ENCODE peak calls at places on chromosomes 2 and 18, in six cellular contexts. G, U, Q, H, V and C are unnamed samples.

GRCh38 chr2:121617042-121617599 is 32.1 kb downstream of the CLASP1 start:
- DNase-seq in G (peak), U (no peak), Q (no peak), H (peak), V (no peak), C (no peak)

GRCh38 chr2:109379507-109379906 is 234.3 kb downstream of the SEPTIN10 start:
- DNase-seq in G (no peak), U (no peak), Q (no peak), H (no peak), V (no peak), C (no peak)

GRCh38 chr18:69951182-69951581 is 3.5 kb upstream of the CD226 start:
- DNase-seq in G (peak), U (no peak), Q (no peak), H (no peak), V (no peak), C (no peak)

GRCh38 chr2:203498161-203498560 is 36.9 kb downstream of the RAPH1 start:
- DNase-seq in G (peak), U (no peak), Q (no peak), H (no peak), V (peak), C (no peak)

GRCh38 chr18:44938396-44939036 is 257.8 kb downstream of the SETBP1 start:
- DNase-seq in G (no peak), U (no peak), Q (no peak), H (no peak), V (no peak), C (no peak)

GRCh38 chr2:127662937-127663565 is 12.3 kb downstream of the LIMS2 start:
- DNase-seq in G (no peak), U (peak), Q (peak), H (no peak), V (no peak), C (peak)

GRCh38 chr2:118909191-118909590 is 32.8 kb upstream of the MARCO start:
- DNase-seq in G (no peak), U (no peak), Q (no peak), H (no peak), V (no peak), C (no peak)

GRCh38 chr18:37270046-37270665 is 295.4 kb downstream of the CELF4 start:
- DNase-seq in G (peak), U (no peak), Q (no peak), H (peak), V (no peak), C (peak)

GRCh38 chr2:8644605-8645175 is 37.2 kb upstream of the ID2 start:
- DNase-seq in G (no peak), U (no peak), Q (peak), H (peak), V (no peak), C (no peak)

GRCh38 chr2:98669675-98670074 is 61.3 kb downstream of the MGAT4A start:
- DNase-seq in G (no peak), U (no peak), Q (no peak), H (no peak), V (no peak), C (no peak)

GRCh38 chr2:47118581-47118980 is 36.5 kb downstream of the STPG4 start:
- DNase-seq in G (no peak), U (no peak), Q (no peak), H (no peak), V (no peak), C (no peak)

GRCh38 chr2:205727174-205727573 is 44.9 kb downstream of the NRP2 start:
- DNase-seq in G (no peak), U (no peak), Q (no peak), H (no peak), V (no peak), C (no peak)

GRCh38 chr18:2657788-2658458 is 2.4 kb downstream of the SMCHD1 start:
- DNase-seq in G (peak), U (no peak), Q (no peak), H (peak), V (peak), C (no peak)

GRCh38 chr18:22172594-22173049 is 3.2 kb downstream of the GATA6 start:
- DNase-seq in G (no peak), U (no peak), Q (no peak), H (no peak), V (no peak), C (no peak)

GRCh38 chr2:53498210-53498609 is 269.4 kb upstream of the CHAC2 start:
- DNase-seq in G (peak), U (no peak), Q (no peak), H (no peak), V (no peak), C (no peak)

GRCh38 chr2:47656715-47657600 is 126.0 kb upstream of the MSH6 start:
- DNase-seq in G (no peak), U (no peak), Q (no peak), H (no peak), V (no peak), C (no peak)

GRCh38 chr2:168439536-168439935 is 16.5 kb upstream of the CERS6 start:
- DNase-seq in G (peak), U (no peak), Q (no peak), H (no peak), V (no peak), C (no peak)

GRCh38 chr2:28185153-28185552 is 207.5 kb upstream of the FOSL2 start:
- DNase-seq in G (peak), U (no peak), Q (no peak), H (no peak), V (no peak), C (no peak)

GRCh38 chr2:165497659-165498306 is 28.3 kb downstream of the CSRNP3 start:
- DNase-seq in G (no peak), U (no peak), Q (no peak), H (no peak), V (no peak), C (no peak)

GRCh38 chr2:28193552-28194383 is 198.9 kb upstream of the FOSL2 start:
- DNase-seq in G (peak), U (no peak), Q (no peak), H (peak), V (no peak), C (no peak)

GRCh38 chr2:12314119-12314735 is 402.5 kb upstream of the TRIB2 start:
- DNase-seq in G (no peak), U (no peak), Q (no peak), H (no peak), V (no peak), C (no peak)

GRCh38 chr2:45860136-45861106 is 208.9 kb downstream of the PRKCE start:
- DNase-seq in G (peak), U (no peak), Q (no peak), H (no peak), V (no peak), C (peak)

GRCh38 chr2:32716598-32716997 is 88.7 kb downstream of the TTC27 start:
- DNase-seq in G (no peak), U (no peak), Q (no peak), H (no peak), V (no peak), C (no peak)

GRCh38 chr2:10301946-10302478 is 692 bp upstream of the HPCAL1 start:
- DNase-seq in G (no peak), U (no peak), Q (no peak), H (no peak), V (no peak), C (no peak)

GRCh38 chr2:234191819-234192407 is 141.4 kb downstream of the SPP2 start:
- DNase-seq in G (peak), U (no peak), Q (no peak), H (no peak), V (peak), C (no peak)

GRCh38 chr2:83584674-83585073 is 874.4 kb downstream of the SUCLG1 start:
- DNase-seq in G (no peak), U (no peak), Q (no peak), H (no peak), V (no peak), C (no peak)

GRCh38 chr2:225788571-225788970 is 389.1 kb downstream of the NYAP2 start:
- DNase-seq in G (peak), U (no peak), Q (no peak), H (no peak), V (no peak), C (no peak)

GRCh38 chr2:142536501-142536900 is 341.0 kb upstream of the KYNU start:
- DNase-seq in G (no peak), U (no peak), Q (no peak), H (no peak), V (no peak), C (no peak)

GRCh38 chr2:200810252-200810650 is 1.5 kb upstream of the BZW1 start:
- DNase-seq in G (peak), U (no peak), Q (no peak), H (no peak), V (no peak), C (no peak)

GRCh38 chr18:34913837-34914755 is 127.1 kb upstream of the MAPRE2 start:
- DNase-seq in G (peak), U (no peak), Q (no peak), H (no peak), V (no peak), C (no peak)

GRCh38 chr2:227456772-227457171 is 15.2 kb upstream of the AGFG1 start:
- DNase-seq in G (peak), U (no peak), Q (no peak), H (no peak), V (no peak), C (no peak)

GRCh38 chr2:71187589-71187988 is 39.3 kb downstream of the PAIP2B start:
- DNase-seq in G (no peak), U (no peak), Q (no peak), H (no peak), V (no peak), C (no peak)

GRCh38 chr2:128314026-128314347 is 4.7 kb downstream of the HS6ST1 start:
- DNase-seq in G (no peak), U (no peak), Q (no peak), H (no peak), V (no peak), C (no peak)

GRCh38 chr2:211468881-211469280 is 912.5 kb downstream of the CPS1 start:
- DNase-seq in G (no peak), U (no peak), Q (no peak), H (no peak), V (no peak), C (no peak)

GRCh38 chr2:144950874-144951560 is 431.1 kb upstream of the ZEB2 start:
- DNase-seq in G (peak), U (no peak), Q (no peak), H (no peak), V (peak), C (peak)

GRCh38 chr2:241734467-241735208 is at the start of gene D2HGDH:
- DNase-seq in G (peak), U (peak), Q (peak), H (peak), V (peak), C (peak)

GRCh38 chr2:41040782-41041181 is 588.9 kb upstream of the SLC8A1 start:
- DNase-seq in G (no peak), U (no peak), Q (no peak), H (no peak), V (no peak), C (no peak)

GRCh38 chr2:109324859-109325258 is 195.9 kb downstream of the SH3RF3 start:
- DNase-seq in G (peak), U (no peak), Q (no peak), H (no peak), V (no peak), C (peak)

GRCh38 chr2:14047491-14047890 is 585.0 kb upstream of the LRATD1 start:
- DNase-seq in G (no peak), U (no peak), Q (no peak), H (no peak), V (no peak), C (no peak)

GRCh38 chr2:236941106-236941505 is 144.6 kb upstream of the COPS8 start:
- DNase-seq in G (no peak), U (no peak), Q (no peak), H (no peak), V (no peak), C (no peak)

DNA sequence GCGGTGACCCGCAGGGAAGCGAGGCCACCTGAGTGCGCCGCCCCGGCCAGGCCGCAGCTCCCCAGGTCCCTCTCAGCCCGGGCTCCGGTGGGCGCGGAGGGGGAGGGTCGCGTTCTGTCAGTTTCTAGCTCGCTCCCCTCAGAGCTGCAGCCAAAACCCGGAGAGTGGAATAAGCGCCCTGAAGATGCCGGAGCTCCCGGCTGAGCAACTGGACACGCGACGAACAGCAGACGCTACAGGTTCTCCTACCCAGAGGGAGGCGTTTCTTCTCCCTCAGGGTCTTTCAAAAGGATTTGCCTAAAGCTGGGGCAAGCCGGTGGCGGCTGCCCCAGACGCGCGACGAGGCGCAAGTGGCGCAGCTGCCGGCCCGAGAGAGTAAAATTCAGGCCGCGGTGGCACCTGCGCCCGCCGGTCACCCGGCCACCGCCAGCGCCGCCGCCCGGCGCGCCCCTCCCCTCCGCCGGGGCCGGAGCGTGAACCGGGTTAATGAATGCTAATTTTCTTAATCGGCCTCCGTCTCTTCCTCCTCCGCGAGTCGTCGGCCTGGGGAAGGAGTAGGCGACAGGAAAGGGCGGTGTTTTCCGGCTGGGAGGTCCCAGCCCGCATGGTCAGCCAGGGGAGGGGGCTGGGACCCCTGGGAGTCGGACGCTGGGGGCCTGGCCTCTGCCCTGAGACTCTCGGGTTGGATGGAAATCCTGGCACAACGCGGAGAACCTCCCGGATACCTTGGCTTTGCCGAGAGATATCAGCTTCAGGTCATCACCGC is 845 bp upstream of the CDC42EP3 start:
- DNase-seq in G (peak), U (peak), Q (peak), H (peak), V (peak), C (peak)
- TF ChIP-seq POLR2A in G (no peak), U (peak), Q (no peak), H (no peak), V (no peak), C (peak)

DNA sequence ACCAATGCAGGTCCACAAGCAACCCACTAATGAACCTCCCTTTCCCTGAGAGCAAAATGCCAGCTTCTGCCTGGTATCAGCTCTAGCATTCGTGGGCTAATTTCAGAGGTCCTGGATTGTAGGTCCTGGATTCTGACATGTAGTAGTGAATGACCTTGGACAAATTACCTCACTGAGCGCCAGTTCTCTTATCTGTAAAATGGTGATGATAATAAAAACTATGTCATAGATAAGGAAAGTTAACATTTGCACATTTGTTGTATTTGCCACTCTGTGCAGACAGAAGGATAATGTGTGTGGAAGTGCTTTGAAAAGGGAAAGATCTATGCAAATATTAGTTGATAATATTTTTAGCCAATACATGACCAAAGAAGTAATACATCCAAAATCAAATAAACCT is 4.1 kb upstream of the TET3 start:
- DNase-seq in G (no peak), U (no peak), Q (no peak), H (no peak), V (no peak), C (no peak)
- H3K4me3 ChIP-seq in G (no peak), U (peak), Q (peak), H (peak), V (peak), C (no peak)

GRCh38 chr2:113157897-113158753 is 15.6 kb upstream of the PSD4 start:
- DNase-seq in G (peak), U (no peak), Q (no peak), H (no peak), V (no peak), C (no peak)
- TF ChIP-seq POLR2A in G (no peak), U (no peak), Q (no peak), H (no peak), V (no peak), C (no peak)

GRCh38 chr18:79400091-79400590 is 4.4 kb downstream of the NFATC1 start:
- DNase-seq in G (no peak), U (peak), Q (peak), H (peak), V (no peak), C (peak)
- H3K4me3 ChIP-seq in G (peak), U (peak), Q (peak), H (peak), V (peak), C (peak)

GRCh38 chr2:96333708-96334107 is 1.9 kb upstream of the NCAPH start:
- DNase-seq in G (no peak), U (no peak), Q (no peak), H (no peak), V (no peak), C (no peak)

GRCh38 chr2:96341641-96342040 is 6.1 kb downstream of the NCAPH start:
- DNase-seq in G (no peak), U (no peak), Q (no peak), H (no peak), V (no peak), C (no peak)

GRCh38 chr2:96340493-96341414 is 5.2 kb downstream of the NCAPH start:
- DNase-seq in G (peak), U (no peak), Q (no peak), H (peak), V (no peak), C (no peak)

GRCh38 chr2:96336873-96337272 is 1.3 kb downstream of the NCAPH start:
- DNase-seq in G (no peak), U (no peak), Q (no peak), H (peak), V (no peak), C (no peak)

GRCh38 chr2:96336104-96336775 is 674 bp downstream of the NCAPH start:
- DNase-seq in G (no peak), U (no peak), Q (no peak), H (peak), V (no peak), C (no peak)
- TF ChIP-seq POLR2A in G (peak), U (no peak), Q (no peak), H (peak), V (peak), C (no peak)

GRCh38 chr18:8962192-8962772 is 140.2 kb upstream of the NDUFV2 start:
- DNase-seq in G (no peak), U (no peak), Q (no peak), H (no peak), V (no peak), C (no peak)
- H3K4me3 ChIP-seq in G (no peak), U (no peak), Q (no peak), H (no peak), V (no peak), C (no peak)

DNA sequence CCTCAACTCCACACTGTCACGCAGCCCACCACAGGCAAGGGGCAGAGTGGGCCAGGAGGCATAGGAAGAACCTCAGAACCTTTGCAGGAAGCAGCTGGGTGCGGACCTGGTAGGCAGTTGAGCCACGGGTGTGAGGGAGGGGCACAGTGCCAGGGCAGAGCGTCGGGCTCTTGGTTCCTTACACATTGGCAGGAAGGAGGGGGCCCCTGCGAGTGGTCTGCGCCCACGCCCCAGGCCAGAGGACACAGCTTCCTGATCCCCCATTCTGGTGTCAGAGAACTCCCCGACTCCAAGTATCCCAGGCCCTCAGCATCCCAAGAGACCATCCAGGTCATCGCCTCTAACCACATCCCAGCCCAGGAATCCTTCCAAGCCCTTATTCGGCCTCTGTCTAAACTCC is 61.5 kb downstream of the TNS1 start:
- DNase-seq in G (no peak), U (no peak), Q (no peak), H (no peak), V (no peak), C (no peak)
- TF ChIP-seq POLR2A in G (no peak), U (no peak), Q (no peak), H (no peak), V (no peak), C (no peak)

DNA sequence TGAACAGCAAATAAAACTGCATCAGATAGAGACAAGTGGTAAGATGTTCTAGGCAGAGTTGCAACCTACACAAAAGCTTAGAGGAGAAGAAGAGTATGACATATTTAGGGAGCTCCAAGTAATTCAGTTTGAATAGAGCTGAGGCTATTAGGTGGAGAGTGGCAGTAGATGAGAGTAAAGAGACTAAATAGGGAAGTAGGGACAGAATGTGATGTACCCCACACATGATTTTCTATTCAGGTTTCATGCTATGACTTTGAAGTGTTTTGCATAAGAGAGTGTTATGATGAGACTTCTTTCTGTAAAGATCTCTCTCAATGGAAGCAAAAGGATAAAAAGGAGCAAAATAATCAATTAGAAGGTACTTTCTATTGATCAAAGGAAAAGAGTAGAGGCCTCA is 206.8 kb upstream of the ERBB4 start:
- DNase-seq in G (no peak), U (no peak), Q (no peak), H (no peak), V (no peak), C (no peak)
- H3K4me3 ChIP-seq in G (no peak), U (no peak), Q (no peak), H (no peak), V (no peak), C (no peak)

DNA sequence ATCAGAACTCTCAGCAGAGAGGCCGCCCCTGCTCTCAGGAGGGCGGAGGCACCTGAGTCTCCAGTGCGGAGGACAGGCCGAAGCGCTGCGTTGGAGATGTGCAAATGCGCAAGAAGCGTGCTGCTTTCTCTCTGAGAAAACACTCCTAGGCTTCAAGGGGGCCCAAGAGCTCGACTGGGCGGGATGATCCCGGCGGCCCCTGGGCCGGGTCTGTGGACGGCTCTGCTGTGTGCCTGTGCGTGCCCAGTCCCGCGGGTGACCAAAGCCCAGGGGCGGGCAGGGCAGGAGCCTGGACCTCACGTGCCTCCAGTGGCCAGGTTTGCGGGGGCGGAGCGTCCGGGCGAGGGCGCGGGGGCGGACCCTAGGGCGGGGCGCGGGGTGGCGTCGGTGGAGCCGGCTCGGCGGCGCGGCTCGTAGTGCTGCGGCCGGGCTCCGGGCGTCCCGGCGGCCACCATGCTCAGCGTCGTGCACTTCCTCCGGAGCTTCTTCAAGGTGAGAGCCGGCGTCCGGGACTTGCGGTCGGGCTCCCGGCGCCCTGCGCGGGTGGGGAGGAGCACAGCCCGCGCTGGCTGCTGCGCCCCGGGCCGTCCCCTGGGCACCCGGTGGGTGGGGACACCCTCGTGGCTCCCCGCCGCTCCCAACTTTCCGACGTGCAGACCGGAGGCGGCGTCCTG is at the start of gene ARHGEF4:
- DNase-seq in G (no peak), U (peak), Q (peak), H (peak), V (peak), C (no peak)
- TF ChIP-seq POLR2A in G (no peak), U (no peak), Q (no peak), H (no peak), V (peak), C (no peak)